ENCODE peak calls at places on chromosomes 2 and 18, in eight cellular contexts. One of them, this sample, is unnamed.

GRCh38 chr2:50221106-50221505 is 810.8 kb downstream of the NRXN1 start:
- DNase-seq in CD4-positive, alpha-beta T cell: no peak
- DNase-seq in central memory CD4-positive, alpha-beta T cell: no peak
- DNase-seq in frontal cortex: no peak
- DNase-seq in AG04450: no peak
- DNase-seq in RWPE2: no peak
- DNase-seq in HFFc6: no peak
- DNase-seq in T1000: no peak
- DNase-seq in this sample: no peak

GRCh38 chr2:220555961-220556360 is 928.5 kb downstream of the SLC4A3 start:
- DNase-seq in CD4-positive, alpha-beta T cell: no peak
- DNase-seq in AG04450: no peak
- DNase-seq in T1000: no peak
- DNase-seq in central memory CD4-positive, alpha-beta T cell: no peak
- DNase-seq in RWPE2: no peak
- DNase-seq in frontal cortex: no peak
- DNase-seq in HFFc6: peak; percentile 22
- DNase-seq in this sample: no peak

GRCh38 chr2:33785201-33786106 is 186.4 kb upstream of the FAM98A start:
- DNase-seq in AG04450: no peak
- DNase-seq in central memory CD4-positive, alpha-beta T cell: no peak
- DNase-seq in frontal cortex: no peak
- DNase-seq in RWPE2: no peak
- DNase-seq in HFFc6: no peak
- DNase-seq in CD4-positive, alpha-beta T cell: no peak
- DNase-seq in T1000: no peak
- DNase-seq in this sample: no peak

GRCh38 chr2:145815933-145816332 is 1296.0 kb upstream of the ZEB2 start:
- DNase-seq in RWPE2: no peak
- DNase-seq in T1000: no peak
- DNase-seq in CD4-positive, alpha-beta T cell: no peak
- DNase-seq in frontal cortex: no peak
- DNase-seq in HFFc6: no peak
- DNase-seq in central memory CD4-positive, alpha-beta T cell: no peak
- DNase-seq in AG04450: no peak
- DNase-seq in this sample: no peak

GRCh38 chr2:128406629-128407252 is 88.1 kb upstream of the HS6ST1 start:
- DNase-seq in frontal cortex: no peak
- DNase-seq in CD4-positive, alpha-beta T cell: no peak
- DNase-seq in HFFc6: no peak
- DNase-seq in central memory CD4-positive, alpha-beta T cell: no peak
- DNase-seq in AG04450: no peak
- DNase-seq in RWPE2: peak; percentile 23
- DNase-seq in T1000: no peak
- DNase-seq in this sample: no peak

GRCh38 chr18:70044626-70045025 is 97.0 kb upstream of the CD226 start:
- DNase-seq in frontal cortex: no peak
- DNase-seq in T1000: peak; percentile 4
- DNase-seq in CD4-positive, alpha-beta T cell: no peak
- DNase-seq in HFFc6: peak; percentile 98
- DNase-seq in RWPE2: no peak
- DNase-seq in AG04450: peak; percentile 71
- DNase-seq in central memory CD4-positive, alpha-beta T cell: no peak
- DNase-seq in this sample: no peak

GRCh38 chr18:76593838-76594237 is 98.8 kb upstream of the ZNF516 start:
- DNase-seq in HFFc6: no peak
- DNase-seq in central memory CD4-positive, alpha-beta T cell: no peak
- DNase-seq in CD4-positive, alpha-beta T cell: no peak
- DNase-seq in T1000: no peak
- DNase-seq in frontal cortex: no peak
- DNase-seq in RWPE2: no peak
- DNase-seq in AG04450: no peak
- DNase-seq in this sample: no peak

GRCh38 chr18:11818486-11819203 is 32.6 kb upstream of the CHMP1B start:
- DNase-seq in T1000: no peak
- DNase-seq in HFFc6: no peak
- DNase-seq in AG04450: no peak
- DNase-seq in frontal cortex: no peak
- DNase-seq in RWPE2: no peak
- DNase-seq in central memory CD4-positive, alpha-beta T cell: no peak
- DNase-seq in CD4-positive, alpha-beta T cell: no peak
- DNase-seq in this sample: no peak

GRCh38 chr2:65153515-65153914 is 23.6 kb upstream of the RAB1A start:
- DNase-seq in frontal cortex: no peak
- DNase-seq in AG04450: no peak
- DNase-seq in HFFc6: no peak
- DNase-seq in T1000: no peak
- DNase-seq in RWPE2: no peak
- DNase-seq in central memory CD4-positive, alpha-beta T cell: no peak
- DNase-seq in CD4-positive, alpha-beta T cell: no peak
- DNase-seq in this sample: no peak

GRCh38 chr2:58427572-58428285 is 186.6 kb upstream of the FANCL start:
- DNase-seq in T1000: peak; percentile 50
- DNase-seq in HFFc6: no peak
- DNase-seq in central memory CD4-positive, alpha-beta T cell: no peak
- DNase-seq in AG04450: no peak
- DNase-seq in RWPE2: no peak
- DNase-seq in CD4-positive, alpha-beta T cell: no peak
- DNase-seq in frontal cortex: peak; percentile 20
- DNase-seq in this sample: no peak

GRCh38 chr2:158967114-158967730 is 1.2 kb upstream of the TANC1 start:
- DNase-seq in AG04450: no peak
- DNase-seq in HFFc6: no peak
- DNase-seq in CD4-positive, alpha-beta T cell: no peak
- DNase-seq in T1000: no peak
- DNase-seq in RWPE2: no peak
- DNase-seq in central memory CD4-positive, alpha-beta T cell: no peak
- DNase-seq in frontal cortex: no peak
- DNase-seq in this sample: no peak

GRCh38 chr18:26051845-26052244 is 38.6 kb downstream of the SS18 start:
- DNase-seq in frontal cortex: no peak
- DNase-seq in central memory CD4-positive, alpha-beta T cell: no peak
- DNase-seq in RWPE2: no peak
- DNase-seq in HFFc6: no peak
- DNase-seq in T1000: no peak
- DNase-seq in AG04450: no peak
- DNase-seq in CD4-positive, alpha-beta T cell: no peak
- DNase-seq in this sample: no peak

GRCh38 chr2:161995553-161996016 is 78.4 kb downstream of the DPP4 start:
- DNase-seq in RWPE2: no peak
- DNase-seq in T1000: no peak
- DNase-seq in AG04450: no peak
- DNase-seq in CD4-positive, alpha-beta T cell: no peak
- DNase-seq in HFFc6: no peak
- DNase-seq in frontal cortex: no peak
- DNase-seq in central memory CD4-positive, alpha-beta T cell: peak; percentile 43
- DNase-seq in this sample: no peak

GRCh38 chr2:216245391-216245790 is 126.9 kb downstream of the MARCHF4 start:
- DNase-seq in frontal cortex: no peak
- DNase-seq in HFFc6: no peak
- DNase-seq in central memory CD4-positive, alpha-beta T cell: no peak
- DNase-seq in AG04450: no peak
- DNase-seq in RWPE2: no peak
- DNase-seq in CD4-positive, alpha-beta T cell: no peak
- DNase-seq in T1000: no peak
- DNase-seq in this sample: no peak

GRCh38 chr2:63589148-63589972 is 597 bp downstream of the MDH1 start:
- DNase-seq in RWPE2: no peak
- DNase-seq in frontal cortex: peak; percentile 7
- DNase-seq in AG04450: peak; percentile 8
- DNase-seq in T1000: no peak
- DNase-seq in CD4-positive, alpha-beta T cell: no peak
- DNase-seq in HFFc6: no peak
- DNase-seq in central memory CD4-positive, alpha-beta T cell: peak; percentile 10
- DNase-seq in this sample: no peak

GRCh38 chr2:130302164-130302886 is 40.4 kb upstream of the IMP4 start:
- DNase-seq in AG04450: no peak
- DNase-seq in CD4-positive, alpha-beta T cell: no peak
- DNase-seq in HFFc6: no peak
- DNase-seq in frontal cortex: no peak
- DNase-seq in RWPE2: no peak
- DNase-seq in T1000: no peak
- DNase-seq in central memory CD4-positive, alpha-beta T cell: no peak
- DNase-seq in this sample: no peak

GRCh38 chr18:22314406-22314805 is 103.3 kb downstream of the CTAGE1 start:
- DNase-seq in frontal cortex: no peak
- DNase-seq in HFFc6: peak; percentile 73
- DNase-seq in CD4-positive, alpha-beta T cell: no peak
- DNase-seq in T1000: peak; percentile 38
- DNase-seq in central memory CD4-positive, alpha-beta T cell: no peak
- DNase-seq in AG04450: peak; percentile 85
- DNase-seq in RWPE2: no peak
- DNase-seq in this sample: no peak

GRCh38 chr2:22801071-22801470 is 583.9 kb upstream of the KLHL29 start:
- DNase-seq in central memory CD4-positive, alpha-beta T cell: no peak
- DNase-seq in frontal cortex: no peak
- DNase-seq in RWPE2: no peak
- DNase-seq in HFFc6: no peak
- DNase-seq in AG04450: no peak
- DNase-seq in T1000: no peak
- DNase-seq in CD4-positive, alpha-beta T cell: no peak
- DNase-seq in this sample: no peak

GRCh38 chr18:56245856-56246575 is 392.4 kb downstream of the TXNL1 start:
- DNase-seq in frontal cortex: peak; percentile 5
- DNase-seq in T1000: no peak
- DNase-seq in RWPE2: no peak
- DNase-seq in HFFc6: peak; percentile 87
- DNase-seq in central memory CD4-positive, alpha-beta T cell: no peak
- DNase-seq in AG04450: peak; percentile 44
- DNase-seq in CD4-positive, alpha-beta T cell: no peak
- DNase-seq in this sample: no peak

GRCh38 chr2:6025391-6025790 is 333.2 kb downstream of the SOX11 start:
- DNase-seq in T1000: no peak
- DNase-seq in frontal cortex: no peak
- DNase-seq in AG04450: no peak
- DNase-seq in central memory CD4-positive, alpha-beta T cell: no peak
- DNase-seq in HFFc6: no peak
- DNase-seq in CD4-positive, alpha-beta T cell: no peak
- DNase-seq in RWPE2: no peak
- DNase-seq in this sample: no peak

GRCh38 chr2:168561991-168562390 is 105.9 kb downstream of the CERS6 start:
- DNase-seq in central memory CD4-positive, alpha-beta T cell: no peak
- DNase-seq in T1000: no peak
- DNase-seq in CD4-positive, alpha-beta T cell: no peak
- DNase-seq in frontal cortex: no peak
- DNase-seq in HFFc6: no peak
- DNase-seq in RWPE2: no peak
- DNase-seq in AG04450: no peak
- DNase-seq in this sample: no peak

GRCh38 chr18:45688834-45689233 is 35.1 kb upstream of the SLC14A1 start:
- DNase-seq in frontal cortex: no peak
- DNase-seq in central memory CD4-positive, alpha-beta T cell: peak; percentile 28
- DNase-seq in AG04450: no peak
- DNase-seq in RWPE2: no peak
- DNase-seq in T1000: no peak
- DNase-seq in HFFc6: no peak
- DNase-seq in CD4-positive, alpha-beta T cell: peak; percentile 53
- DNase-seq in this sample: peak; percentile 51

GRCh38 chr2:68091439-68092034 is 28.7 kb upstream of the C1D start:
- DNase-seq in AG04450: no peak
- DNase-seq in RWPE2: no peak
- DNase-seq in HFFc6: no peak
- DNase-seq in T1000: no peak
- DNase-seq in frontal cortex: no peak
- DNase-seq in central memory CD4-positive, alpha-beta T cell: no peak
- DNase-seq in CD4-positive, alpha-beta T cell: no peak
- DNase-seq in this sample: no peak

GRCh38 chr2:221243758-221244157 is 328.3 kb downstream of the EPHA4 start:
- DNase-seq in CD4-positive, alpha-beta T cell: no peak
- DNase-seq in AG04450: no peak
- DNase-seq in central memory CD4-positive, alpha-beta T cell: no peak
- DNase-seq in frontal cortex: no peak
- DNase-seq in HFFc6: no peak
- DNase-seq in T1000: no peak
- DNase-seq in RWPE2: no peak
- DNase-seq in this sample: no peak

GRCh38 chr18:48153641-48154481 is 223.4 kb upstream of the SMAD2 start:
- DNase-seq in CD4-positive, alpha-beta T cell: no peak
- DNase-seq in frontal cortex: no peak
- DNase-seq in RWPE2: no peak
- DNase-seq in AG04450: no peak
- DNase-seq in central memory CD4-positive, alpha-beta T cell: no peak
- DNase-seq in T1000: no peak
- DNase-seq in HFFc6: peak; percentile 41
- DNase-seq in this sample: no peak

GRCh38 chr2:31372097-31372496 is 42.4 kb downstream of the XDH start:
- DNase-seq in frontal cortex: no peak
- DNase-seq in HFFc6: no peak
- DNase-seq in AG04450: no peak
- DNase-seq in CD4-positive, alpha-beta T cell: no peak
- DNase-seq in RWPE2: no peak
- DNase-seq in T1000: no peak
- DNase-seq in central memory CD4-positive, alpha-beta T cell: no peak
- DNase-seq in this sample: no peak

GRCh38 chr18:45330170-45330594 is 285.1 kb upstream of the SLC14A2 start:
- DNase-seq in HFFc6: no peak
- DNase-seq in CD4-positive, alpha-beta T cell: no peak
- DNase-seq in frontal cortex: no peak
- DNase-seq in T1000: no peak
- DNase-seq in AG04450: no peak
- DNase-seq in central memory CD4-positive, alpha-beta T cell: no peak
- DNase-seq in RWPE2: no peak
- DNase-seq in this sample: no peak

GRCh38 chr2:155372969-155373368 is 674.5 kb downstream of the KCNJ3 start:
- DNase-seq in CD4-positive, alpha-beta T cell: no peak
- DNase-seq in central memory CD4-positive, alpha-beta T cell: no peak
- DNase-seq in AG04450: no peak
- DNase-seq in T1000: no peak
- DNase-seq in RWPE2: no peak
- DNase-seq in HFFc6: no peak
- DNase-seq in frontal cortex: no peak
- DNase-seq in this sample: no peak

GRCh38 chr2:119114266-119114665 is 44.3 kb downstream of the C1QL2 start:
- DNase-seq in HFFc6: no peak
- DNase-seq in AG04450: no peak
- DNase-seq in RWPE2: no peak
- DNase-seq in central memory CD4-positive, alpha-beta T cell: no peak
- DNase-seq in frontal cortex: no peak
- DNase-seq in CD4-positive, alpha-beta T cell: no peak
- DNase-seq in T1000: no peak
- DNase-seq in this sample: no peak

GRCh38 chr2:159807183-159808037 is 9.4 kb upstream of the CD302 start:
- DNase-seq in central memory CD4-positive, alpha-beta T cell: no peak
- DNase-seq in AG04450: no peak
- DNase-seq in T1000: peak; percentile 7
- DNase-seq in RWPE2: no peak
- DNase-seq in HFFc6: peak; percentile 39
- DNase-seq in frontal cortex: no peak
- DNase-seq in CD4-positive, alpha-beta T cell: no peak
- DNase-seq in this sample: no peak

GRCh38 chr2:240512109-240512485 is 45.7 kb downstream of the ANKMY1 start:
- DNase-seq in CD4-positive, alpha-beta T cell: no peak
- DNase-seq in HFFc6: no peak
- DNase-seq in T1000: no peak
- DNase-seq in RWPE2: no peak
- DNase-seq in AG04450: no peak
- DNase-seq in central memory CD4-positive, alpha-beta T cell: no peak
- DNase-seq in frontal cortex: no peak
- DNase-seq in this sample: no peak

This sample was measured in activated CD4-positive, CD25-positive, alpha-beta regulatory T cell treated with anti-CD3 and anti-CD28 coated beads, Interleukin-2, amount 50 U/mL, for 72 hours.